ENCODE peak calls at places on chromosomes 11 and 22, in six cellular contexts. G, Z, X, Q, R and B are unnamed samples.

GRCh38 chr11:10298342-10298741 is 4.3 kb upstream of the SBF2 start:
- DNase-seq in G (no peak), Z (peak), X (peak), Q (peak), R (no peak), B (peak)

GRCh38 chr11:118901494-118902335 is 18.0 kb downstream of the CXCR5 start:
- DNase-seq in G (no peak), Z (no peak), X (no peak), Q (no peak), R (no peak), B (no peak)

GRCh38 chr11:12524865-12525264 is 147.5 kb downstream of the PARVA start:
- DNase-seq in G (no peak), Z (no peak), X (no peak), Q (no peak), R (no peak), B (no peak)

GRCh38 chr11:39732002-39732401 is 1727.5 kb downstream of the LRRC4C start:
- DNase-seq in G (no peak), Z (no peak), X (no peak), Q (no peak), R (no peak), B (no peak)

GRCh38 chr22:33785283-33785991 is 134.8 kb downstream of the LARGE1 start:
- DNase-seq in G (peak), Z (peak), X (peak), Q (peak), R (no peak), B (peak)

GRCh38 chr11:120337896-120338840 is 2.0 kb downstream of the ARHGEF12 start:
- DNase-seq in G (no peak), Z (peak), X (peak), Q (no peak), R (no peak), B (no peak)

GRCh38 chr11:8794677-8795103 is 112.1 kb downstream of the RPL27A start:
- DNase-seq in G (no peak), Z (no peak), X (no peak), Q (no peak), R (no peak), B (no peak)

GRCh38 chr11:67073908-67074307 is 17.3 kb downstream of the RHOD start:
- DNase-seq in G (no peak), Z (no peak), X (no peak), Q (no peak), R (no peak), B (no peak)

GRCh38 chr22:35330258-35330861 is 30.7 kb downstream of the TOM1 start:
- DNase-seq in G (no peak), Z (peak), X (peak), Q (no peak), R (no peak), B (peak)

GRCh38 chr22:24706732-24707476 is 67.6 kb downstream of the PIWIL3 start:
- DNase-seq in G (no peak), Z (no peak), X (no peak), Q (no peak), R (no peak), B (no peak)

GRCh38 chr11:69485337-69486041 is 4.0 kb downstream of the LINC01488 start:
- DNase-seq in G (no peak), Z (no peak), X (no peak), Q (no peak), R (no peak), B (no peak)

GRCh38 chr11:25309818-25310217 is 813.0 kb downstream of the LUZP2 start:
- DNase-seq in G (no peak), Z (no peak), X (no peak), Q (no peak), R (no peak), B (no peak)

GRCh38 chr22:31394326-31394725 is 5.1 kb upstream of the DRG1 start:
- DNase-seq in G (no peak), Z (no peak), X (no peak), Q (no peak), R (no peak), B (no peak)

GRCh38 chr11:129701706-129702105 is 113.9 kb upstream of the TMEM45B start:
- DNase-seq in G (no peak), Z (no peak), X (no peak), Q (no peak), R (no peak), B (no peak)

GRCh38 chr11:8728566-8728965 is 46.0 kb downstream of the RPL27A start:
- DNase-seq in G (no peak), Z (peak), X (peak), Q (no peak), R (no peak), B (no peak)

GRCh38 chr11:9754041-9754471 is 90.2 kb downstream of the SWAP70 start:
- DNase-seq in G (no peak), Z (no peak), X (peak), Q (peak), R (no peak), B (no peak)

GRCh38 chr11:39037611-39038010 is 2421.8 kb downstream of the LRRC4C start:
- DNase-seq in G (no peak), Z (peak), X (no peak), Q (no peak), R (no peak), B (no peak)

GRCh38 chr22:36232715-36233401 is 6.5 kb downstream of the APOL2 start:
- DNase-seq in G (no peak), Z (no peak), X (no peak), Q (no peak), R (no peak), B (no peak)

GRCh38 chr11:12470236-12470635 is 92.9 kb downstream of the PARVA start:
- DNase-seq in G (no peak), Z (no peak), X (no peak), Q (no peak), R (no peak), B (no peak)

GRCh38 chr11:75325713-75326438 is 25.6 kb downstream of the ARRB1 start:
- DNase-seq in G (peak), Z (peak), X (peak), Q (peak), R (no peak), B (peak)

GRCh38 chr11:12716816-12717215 is 42.6 kb downstream of the TEAD1 start:
- DNase-seq in G (no peak), Z (no peak), X (no peak), Q (no peak), R (no peak), B (no peak)

GRCh38 chr11:2790581-2790925 is 90.8 kb upstream of the KCNQ1OT1 start:
- DNase-seq in G (no peak), Z (no peak), X (no peak), Q (no peak), R (peak), B (no peak)

GRCh38 chr11:32462296-32462695 is 27.0 kb upstream of the WT1 start:
- DNase-seq in G (no peak), Z (no peak), X (no peak), Q (no peak), R (no peak), B (no peak)

GRCh38 chr22:46052801-46053562 is 76.0 kb upstream of the WNT7B start:
- DNase-seq in G (no peak), Z (peak), X (peak), Q (peak), R (peak), B (no peak)

GRCh38 chr11:66543263-66544107 is 2.4 kb downstream of the ZDHHC24 start:
- DNase-seq in G (no peak), Z (peak), X (peak), Q (no peak), R (no peak), B (peak)

GRCh38 chr11:72776844-72777754 is 16.7 kb downstream of the STARD10 start:
- DNase-seq in G (no peak), Z (no peak), X (no peak), Q (no peak), R (no peak), B (no peak)

GRCh38 chr11:117874910-117875396 is 1.5 kb downstream of the FXYD6 start:
- DNase-seq in G (no peak), Z (no peak), X (no peak), Q (no peak), R (peak), B (no peak)

GRCh38 chr11:117876049-117876340 is 463 bp downstream of the FXYD6 start:
- DNase-seq in G (no peak), Z (no peak), X (no peak), Q (no peak), R (no peak), B (no peak)

GRCh38 chr11:117874253-117874909 is 2.1 kb downstream of the FXYD6 start:
- DNase-seq in G (no peak), Z (no peak), X (no peak), Q (no peak), R (peak), B (no peak)

GRCh38 chr11:117876341-117877119 is at the start of gene FXYD6:
- DNase-seq in G (no peak), Z (peak), X (peak), Q (no peak), R (peak), B (no peak)

GRCh38 chr11:117875397-117876048 is 935 bp downstream of the FXYD6 start:
- DNase-seq in G (no peak), Z (no peak), X (no peak), Q (no peak), R (peak), B (no peak)
- H3K4me3 ChIP-seq in G (no peak), Z (no peak), X (peak), Q (no peak), R (peak), B (peak)

GRCh38 chr22:29328055-29328454 is 12.6 kb upstream of the RASL10A start:
- DNase-seq in G (no peak), Z (no peak), X (no peak), Q (no peak), R (no peak), B (no peak)
- H3K4me3 ChIP-seq in G (no peak), Z (no peak), X (no peak), Q (no peak), R (no peak), B (no peak)

GRCh38 chr11:30017467-30017895 is 651 bp upstream of the KCNA4 start:
- DNase-seq in G (no peak), Z (no peak), X (no peak), Q (no peak), R (no peak), B (no peak)
- H3K4me3 ChIP-seq in G (no peak), Z (no peak), X (no peak), Q (no peak), R (peak), B (no peak)

GRCh38 chr11:88414385-88414861 is 76.9 kb upstream of the CTSC start:
- DNase-seq in G (no peak), Z (peak), X (peak), Q (peak), R (no peak), B (peak)
- H3K4me3 ChIP-seq in G (no peak), Z (no peak), X (no peak), Q (no peak), R (no peak), B (no peak)